ENCODE peak calls at places on chromosomes 1 and 21, in six cellular contexts. O is ovary, M is transverse colon, Y is IMR-90, X is body of pancreas, H is vagina. I is an unnamed sample.

GRCh38 chr1:34792868-34793727 is at the start of gene GJA4:
- DNase-seq in O (no peak), M (no peak), Y (no peak), X (no peak), H (no peak), I (no peak)

GRCh38 chr1:21647431-21648373 is 21.5 kb downstream of the RAP1GAP start:
- DNase-seq in O (no peak), M (peak; percentile 28), Y (peak; percentile 59), X (peak; percentile 63), H (no peak), I (no peak)

GRCh38 chr1:18489417-18490143 is 8.8 kb downstream of the KLHDC7A start:
- DNase-seq in O (no peak), M (no peak), Y (no peak), X (no peak), H (no peak), I (no peak)

GRCh38 chr21:35411434-35411833 is 362.3 kb upstream of the RUNX1 start:
- DNase-seq in O (no peak), M (no peak), Y (no peak), X (no peak), H (no peak), I (no peak)

GRCh38 chr1:202825748-202826147 is 15.0 kb downstream of the PCAT6 start:
- DNase-seq in O (no peak), M (no peak), Y (no peak), X (no peak), H (no peak), I (no peak)

GRCh38 chr1:240667351-240667750 is 55.4 kb upstream of the GREM2 start:
- DNase-seq in O (no peak), M (no peak), Y (no peak), X (no peak), H (no peak), I (no peak)

GRCh38 chr1:35014486-35014885 is 17.3 kb downstream of the ZMYM6 start:
- DNase-seq in O (no peak), M (no peak), Y (no peak), X (no peak), H (no peak), I (no peak)

GRCh38 chr1:19430121-19431068 is 54.9 kb downstream of the CAPZB start:
- DNase-seq in O (no peak), M (no peak), Y (peak; percentile 80), X (no peak), H (no peak), I (no peak)

GRCh38 chr21:43917515-43918384 is 52.7 kb downstream of the AGPAT3 start:
- DNase-seq in O (peak; percentile 13), M (peak; percentile 42), Y (no peak), X (no peak), H (no peak), I (peak; percentile 15)
- H3K4me3 ChIP-seq in O (no peak overlapping the region), M (no peak overlapping the region), Y (no peak overlapping the region), X (no peak overlapping the region), H (peak overlapping the region; percentile 29), I (no peak overlapping the region)

DNA sequence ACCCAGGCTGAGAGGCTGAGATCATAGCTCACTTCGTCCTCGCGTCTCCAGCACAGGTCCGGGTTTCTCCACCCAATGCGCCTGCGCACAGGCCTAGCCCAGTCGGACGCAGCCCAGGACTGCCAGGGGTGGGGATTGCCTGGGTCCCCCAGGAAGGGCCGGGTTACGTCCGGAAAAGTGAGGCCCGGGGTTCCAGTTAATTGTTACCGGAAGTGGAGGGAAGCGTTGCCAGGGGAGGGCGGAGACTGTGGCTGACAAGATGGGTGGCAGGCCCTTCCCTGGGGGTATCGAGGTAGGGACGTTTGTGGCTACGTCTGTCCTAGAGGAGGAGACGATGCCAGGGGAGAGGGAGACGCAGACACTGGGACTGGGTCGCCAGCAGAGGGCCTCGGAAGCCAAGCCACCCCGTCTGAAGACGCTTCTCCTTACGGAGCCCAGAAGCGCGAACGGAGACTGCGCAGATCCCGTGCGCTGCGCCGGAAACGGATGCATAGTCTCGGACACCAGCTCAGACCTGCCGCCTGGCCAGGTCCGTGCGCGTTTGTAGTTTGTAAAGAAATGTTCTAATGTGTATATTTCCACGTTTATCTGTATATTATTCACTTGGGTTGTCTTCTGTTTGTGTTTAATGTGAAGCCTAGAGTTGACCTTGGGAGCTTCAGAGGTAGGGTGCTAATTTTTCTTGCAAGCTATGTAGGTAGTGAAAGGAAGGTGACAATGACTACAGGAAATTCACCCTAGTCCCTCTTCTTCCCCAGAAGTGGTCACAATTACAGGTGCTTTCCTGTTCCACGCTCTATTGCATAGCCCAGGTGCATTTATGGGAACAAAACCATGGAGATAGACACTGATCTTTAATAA is 7.3 kb downstream of the RSRP1 start:
- DNase-seq in O (peak; percentile 91), M (peak; percentile 94), Y (peak; percentile 87), X (peak; percentile 96), H (peak; percentile 94), I (peak; percentile 96)
- TF ChIP-seq POLR2A in O (no peak), M (peak; percentile 65), Y (peak; percentile 59), X (peak; percentile 72), H (no peak), I (no peak)

DNA sequence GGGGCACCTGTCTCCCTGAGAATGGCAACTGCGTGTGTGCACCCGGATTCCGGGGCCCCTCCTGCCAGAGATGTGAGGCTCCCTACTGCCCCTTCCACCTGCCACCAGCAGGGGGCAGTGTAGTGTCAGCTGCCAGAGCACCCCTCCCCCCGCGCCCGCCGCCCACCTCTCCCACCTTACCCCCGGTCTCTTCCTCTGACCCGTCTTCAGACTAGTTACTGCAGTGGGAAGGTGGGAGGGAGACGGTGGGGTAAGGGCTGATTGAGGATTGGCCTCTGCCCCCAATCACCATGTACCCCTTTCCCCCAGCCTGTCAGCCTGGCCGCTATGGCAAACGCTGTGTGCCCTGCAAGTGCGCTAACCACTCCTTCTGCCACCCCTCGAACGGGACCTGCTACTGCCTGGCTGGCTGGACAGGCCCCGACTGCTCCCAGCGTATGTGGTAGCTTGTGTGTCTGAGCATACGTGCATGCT is 10.1 kb upstream of the LRRC71 start:
- DNase-seq in O (peak; percentile 46), M (peak; percentile 54), Y (no peak), X (peak; percentile 40), H (no peak), I (no peak)
- H3K4me3 ChIP-seq in O (no peak overlapping the region), M (no peak overlapping the region), Y (no peak overlapping the region), X (no peak overlapping the region), H (no peak overlapping the region), I (no peak overlapping the region)

DNA sequence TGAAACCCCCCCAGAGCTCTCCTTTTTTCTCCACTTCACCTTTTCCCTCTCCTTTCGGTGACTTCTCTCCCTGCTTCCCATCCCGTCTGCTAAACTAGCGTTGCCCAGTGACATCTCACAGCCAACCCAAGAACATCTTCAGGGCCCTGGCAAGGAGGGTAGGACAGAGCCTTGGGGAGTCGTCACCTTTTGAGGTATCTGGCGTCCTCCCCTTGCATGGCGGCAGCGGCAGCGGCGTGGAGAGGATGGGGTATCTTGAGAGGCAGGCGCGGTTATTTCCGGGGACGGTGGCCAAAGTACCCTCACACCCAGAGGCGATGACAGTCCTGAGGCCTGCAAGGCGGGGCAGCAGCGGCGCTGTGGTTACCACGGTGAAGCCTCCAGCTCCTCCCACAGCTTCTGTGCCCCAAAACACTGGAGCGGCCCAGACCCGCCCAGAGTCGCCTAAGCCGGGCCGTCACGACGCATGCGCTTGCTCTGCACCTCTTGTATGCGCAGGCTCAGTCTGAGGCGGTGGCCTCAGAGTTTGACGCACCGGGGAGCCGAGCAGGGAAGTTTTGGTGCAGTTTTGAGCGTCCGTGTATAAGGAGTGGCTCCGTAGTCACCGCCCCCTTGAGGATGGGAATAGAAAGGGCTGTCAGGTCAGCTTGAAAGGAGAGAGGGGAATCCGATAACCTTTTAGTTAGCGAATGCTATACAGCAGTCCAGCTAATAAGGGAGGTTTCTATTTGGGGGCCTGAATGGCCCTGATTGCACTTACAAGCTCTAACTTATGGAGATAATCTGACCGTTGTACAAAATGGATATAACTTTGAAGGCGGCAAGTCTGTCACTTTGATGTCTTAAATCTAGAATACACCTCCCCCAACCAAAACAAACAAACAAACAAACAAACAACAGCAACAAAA is at the start of gene KIFAP3:
- DNase-seq in O (peak; percentile 97), M (peak; percentile 99), Y (peak; percentile 96), X (peak; percentile 99), H (peak; percentile 98), I (peak; percentile 98)
- TF ChIP-seq POLR2A in O (peak; percentile 72), M (peak; percentile 66), Y (peak; percentile 39), X (peak; percentile 76), H (no peak), I (no peak)

GRCh38 chr1:246629030-246629429 is 62.8 kb downstream of the CNST start:
- DNase-seq in O (no peak), M (no peak), Y (no peak), X (no peak), H (no peak), I (no peak)

GRCh38 chr1:246631426-246631825 is 65.2 kb downstream of the CNST start:
- DNase-seq in O (no peak), M (no peak), Y (peak; percentile 82), X (no peak), H (no peak), I (no peak)

GRCh38 chr1:246629976-246630375 is 63.7 kb downstream of the CNST start:
- DNase-seq in O (no peak), M (no peak), Y (no peak), X (no peak), H (no peak), I (no peak)

GRCh38 chr1:246632584-246633168 is 66.4 kb downstream of the CNST start:
- DNase-seq in O (no peak), M (no peak), Y (peak; percentile 88), X (no peak), H (no peak), I (no peak)
- H3K4me3 ChIP-seq in O (no peak overlapping the region), M (no peak overlapping the region), Y (peak overlapping the region; percentile 37), X (no peak overlapping the region), H (no peak overlapping the region), I (no peak overlapping the region)

GRCh38 chr1:187696092-187696491 is 867.3 kb downstream of the PLA2G4A start:
- DNase-seq in O (no peak), M (no peak), Y (peak; percentile 39), X (no peak), H (no peak), I (no peak)
- TF ChIP-seq POLR2A in O (no peak), M (no peak), Y (no peak), X (no peak), H (no peak), I (no peak)

GRCh38 chr21:41169258-41169576 is 1.3 kb downstream of the BACE2 start:
- DNase-seq in O (no peak), M (no peak), Y (no peak), X (no peak), H (no peak), I (no peak)
- H3K4me3 ChIP-seq in O (peak overlapping the region; percentile 70), M (peak overlapping the region; percentile 91), Y (peak overlapping the region; percentile 58), X (peak overlapping the region; percentile 69), H (peak overlapping the region; percentile 93), I (peak overlapping the region; percentile 90)

DNA sequence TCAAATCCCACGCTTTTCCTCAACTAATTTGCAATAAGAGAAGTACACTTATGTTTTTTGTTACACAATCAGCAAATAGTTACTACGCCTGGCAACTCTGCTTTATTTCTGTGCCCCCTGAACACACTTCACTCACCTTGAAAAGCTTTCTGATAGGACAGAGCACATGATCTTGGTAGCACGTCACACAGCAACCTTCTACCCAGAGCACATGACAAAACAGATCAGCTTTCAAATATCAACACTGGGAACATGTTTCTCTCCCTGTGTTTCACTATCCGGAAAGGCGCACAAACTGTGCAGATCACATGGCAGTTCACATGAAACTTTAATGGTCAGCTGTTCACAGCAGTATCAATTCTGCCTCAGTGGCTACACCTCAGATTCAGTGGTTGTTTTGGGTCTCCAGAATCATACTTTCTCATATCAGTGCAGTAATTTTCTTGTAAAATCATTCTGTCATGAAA is 2.2 kb downstream of the SLC19A2 start:
- DNase-seq in O (peak; percentile 35), M (no peak), Y (peak; percentile 79), X (peak; percentile 74), H (no peak), I (no peak)
- TF ChIP-seq POLR2A in O (no peak), M (no peak), Y (peak; percentile 61), X (peak; percentile 73), H (no peak), I (no peak)